ENCODE peak calls at places on chromosome 14, in six cellular contexts. E is astrocyte; A is NCI-H2107; C is cardiac muscle cell; U is CD8-positive, alpha-beta T cell; W is stimulated activated CD8-positive, alpha-beta memory T cell treated with anti-CD3 and anti-CD28 coated beads, Interleukin-7, amount 100 ng/mL, for 1 hour. V is an unnamed sample.
A peak's percentile ranks its signal among the peaks of the same experiment; 100 is the strongest.

GRCh38 chr14:31083781-31084180 is 57.6 kb upstream of the STRN3 start:
- DNase-seq in E (no peak), W (no peak), C (no peak), A (no peak), U (no peak), V (no peak)

GRCh38 chr14:74392616-74393570 is 33.1 kb downstream of the SYNDIG1L start:
- DNase-seq in E (no peak), W (no peak), C (no peak), U (no peak), A (no peak), V (no peak)

GRCh38 chr14:99751539-99752485 is 41.4 kb upstream of the EML1 start:
- DNase-seq in W (no peak), C (no peak), E (peak; percentile 61), U (no peak), A (no peak), V (peak; percentile 33)

GRCh38 chr14:105737504-105738246 is 211.3 kb downstream of the TMEM121 start:
- DNase-seq in U (no peak), E (no peak), A (no peak), W (no peak), C (no peak), V (no peak)

GRCh38 chr14:103628221-103628683 is 759 bp upstream of the KLC1 start:
- DNase-seq in C (peak; percentile 76), E (peak; percentile 65), A (no peak), W (peak; percentile 4), U (no peak), V (peak; percentile 66)

GRCh38 chr14:37602605-37603453 is 7.4 kb downstream of the TTC6 start:
- DNase-seq in A (no peak), U (no peak), W (no peak), E (no peak), C (no peak), V (no peak)

GRCh38 chr14:22900088-22900799 is 17.2 kb downstream of the REM2 start:
- DNase-seq in A (peak; percentile 35), C (peak; percentile 82), E (peak; percentile 41), U (no peak), W (no peak), V (peak; percentile 44)

GRCh38 chr14:74846968-74847549 is 28.9 kb downstream of the PROX2 start:
- DNase-seq in C (peak; percentile 30), E (peak; percentile 67), W (no peak), U (no peak), A (no peak), V (no peak)